ENCODE peak calls at places on chromosomes 16 and 17, in six cellular contexts. J is CD8-positive, alpha-beta T cell; Q is A549; B is hepatocyte; X is aorta; E is IMR-90. Y is an unnamed sample. For H3K9me3, the result is how much of the 10 kb centered on the place peaks cover.

GRCh38 chr17:81254955-81255717 is 16.0 kb downstream of the NDUFAF8 start:
- DNase-seq in J (no peak), Q (peak), B (peak), X (peak), E (peak), Y (peak)

GRCh38 chr16:29028457-29029167 is 43.8 kb downstream of the LAT start:
- DNase-seq in J (no peak), Q (no peak), B (no peak), X (peak), E (no peak), Y (peak)

GRCh38 chr16:65005696-65006095 is 116.2 kb downstream of the CDH11 start:
- DNase-seq in J (no peak), Q (no peak), B (no peak), X (no peak), E (peak), Y (no peak)

GRCh38 chr17:46270032-46270431 is 24.9 kb upstream of the LRRC37A start:
- DNase-seq in J (no peak), Q (no peak), B (no peak), X (no peak), E (no peak), Y (peak)

GRCh38 chr17:80146121-80147034 is 550 bp downstream of the EIF4A3 start:
- DNase-seq in J (peak), Q (no peak), B (no peak), X (no peak), E (peak), Y (peak)

GRCh38 chr17:50144845-50145531 is 5.5 kb downstream of the PPP1R9B start:
- DNase-seq in J (no peak), Q (no peak), B (no peak), X (no peak), E (no peak), Y (no peak)

GRCh38 chr16:26335236-26335809 is 643.6 kb downstream of the HS3ST4 start:
- DNase-seq in J (no peak), Q (no peak), B (no peak), X (no peak), E (no peak), Y (no peak)

GRCh38 chr17:45889579-45889978 is 4.8 kb upstream of the MAPT start:
- DNase-seq in J (no peak), Q (no peak), B (no peak), X (no peak), E (no peak), Y (peak)

GRCh38 chr16:57266531-57267268 is 17.8 kb downstream of the PLLP start:
- DNase-seq in J (peak), Q (no peak), B (no peak), X (peak), E (no peak), Y (no peak)

GRCh38 chr17:48290378-48290777 is 139.6 kb downstream of the SKAP1 start:
- DNase-seq in J (no peak), Q (no peak), B (no peak), X (no peak), E (no peak), Y (no peak)

GRCh38 chr17:77909236-77909635 is 49.3 kb upstream of the TNRC6C start:
- DNase-seq in J (no peak), Q (no peak), B (no peak), X (peak), E (no peak), Y (peak)

GRCh38 chr17:9644910-9645751 is at the start of gene USP43:
- DNase-seq in J (no peak), Q (peak), B (peak), X (no peak), E (no peak), Y (peak)

GRCh38 chr17:72843591-72843990 is 248.9 kb downstream of the SLC39A11 start:
- DNase-seq in J (no peak), Q (no peak), B (peak), X (no peak), E (no peak), Y (no peak)

GRCh38 chr16:21076186-21076883 is 74.3 kb downstream of the DNAH3 start:
- DNase-seq in J (no peak), Q (no peak), B (peak), X (no peak), E (no peak), Y (no peak)

GRCh38 chr17:10805911-10806310 is 2.0 kb upstream of the TMEM238L start:
- DNase-seq in J (no peak), Q (no peak), B (no peak), X (no peak), E (no peak), Y (no peak)

GRCh38 chr17:48048321-48049140 is at the start of gene NFE2L1:
- DNase-seq in J (peak), Q (peak), B (peak), X (peak), E (peak), Y (peak)

GRCh38 chr17:45088741-45089140 is 27.6 kb downstream of the NMT1 start:
- DNase-seq in J (no peak), Q (no peak), B (no peak), X (no peak), E (no peak), Y (no peak)

GRCh38 chr16:65120811-65121721 is 797 bp downstream of the CDH11 start:
- DNase-seq in J (no peak), Q (no peak), B (peak), X (peak), E (peak), Y (peak)

GRCh38 chr17:47792979-47793378 is 28.6 kb downstream of the OSBPL7 start:
- DNase-seq in J (no peak), Q (no peak), B (no peak), X (no peak), E (no peak), Y (no peak)

GRCh38 chr17:66255112-66255511 is 25.9 kb upstream of the APOH start:
- DNase-seq in J (peak), Q (no peak), B (peak), X (no peak), E (peak), Y (no peak)

GRCh38 chr17:82497483-82498405 is 21.8 kb upstream of the FOXK2 start:
- DNase-seq in J (peak), Q (no peak), B (peak), X (peak), E (peak), Y (peak)
- H3K4me3 ChIP-seq in J (peak), Q (peak), B (peak), X (peak), E (peak), Y (peak)

GRCh38 chr16:3311496-3311895 is 6.2 kb downstream of the ZNF75A start:
- DNase-seq in J (no peak), Q (no peak), B (no peak), X (no peak), E (no peak), Y (no peak)

GRCh38 chr16:3321802-3322201 is 16.5 kb downstream of the ZNF75A start:
- DNase-seq in J (no peak), Q (no peak), B (no peak), X (no peak), E (no peak), Y (no peak)

DNA sequence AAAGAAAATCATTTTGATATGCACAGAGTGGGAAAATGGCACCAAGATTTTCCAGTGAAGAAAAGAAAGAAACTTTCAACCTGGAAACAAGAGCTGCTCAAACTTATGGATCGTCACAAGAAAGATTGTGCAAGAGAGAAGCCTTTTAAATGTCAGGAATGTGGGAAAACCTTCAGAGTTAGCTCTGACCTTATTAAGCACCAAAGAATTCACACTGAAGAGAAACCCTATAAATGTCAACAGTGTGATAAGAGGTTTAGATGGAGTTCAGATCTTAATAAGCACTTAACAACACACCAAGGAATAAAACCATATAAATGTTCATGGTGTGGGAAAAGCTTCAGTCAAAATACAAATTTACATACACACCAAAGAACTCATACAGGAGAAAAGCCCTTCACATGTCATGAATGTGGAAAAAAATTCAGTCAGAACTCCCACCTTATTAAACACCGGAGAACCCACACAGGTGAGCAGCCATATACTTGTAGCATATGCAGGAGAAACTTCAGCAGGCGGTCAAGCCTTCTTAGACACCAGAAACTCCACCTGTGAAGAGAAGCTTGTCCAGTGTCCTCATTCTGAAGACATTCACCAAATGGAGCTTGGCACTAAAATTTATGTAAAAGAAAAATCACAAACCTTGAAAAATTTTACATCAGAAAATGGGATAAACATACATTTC is 12.2 kb downstream of the ZNF75A start:
- DNase-seq in J (no peak), Q (no peak), B (no peak), X (no peak), E (peak), Y (no peak)
- H3K9me3 ChIP-seq in J (half or more), Q (half or more), B (half or more), X (under half), E (half or more), Y (half or more)

DNA sequence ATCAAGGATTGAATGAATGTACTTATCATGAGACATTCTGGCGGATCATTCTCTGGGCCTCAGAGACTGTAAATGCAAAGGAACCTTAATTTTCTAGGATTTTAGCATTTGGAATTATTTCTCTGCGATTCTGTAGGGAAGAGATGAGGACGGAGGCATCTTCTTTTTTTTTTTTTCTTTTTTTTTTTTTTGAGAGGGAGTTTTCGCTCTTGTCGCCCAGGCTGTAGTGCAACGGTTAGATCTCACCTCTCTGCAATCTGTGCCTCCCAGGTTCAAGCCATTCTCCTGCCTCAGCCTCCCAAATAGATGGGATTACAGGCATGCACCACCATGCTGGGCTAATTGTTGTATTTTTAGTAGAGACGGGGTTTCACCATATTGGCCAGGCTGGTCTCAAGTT is 2.1 kb downstream of the ITGAL start:
- DNase-seq in J (no peak), Q (no peak), B (no peak), X (no peak), E (no peak), Y (no peak)
- H3K4me3 ChIP-seq in J (peak), Q (no peak), B (no peak), X (no peak), E (no peak), Y (no peak)

DNA sequence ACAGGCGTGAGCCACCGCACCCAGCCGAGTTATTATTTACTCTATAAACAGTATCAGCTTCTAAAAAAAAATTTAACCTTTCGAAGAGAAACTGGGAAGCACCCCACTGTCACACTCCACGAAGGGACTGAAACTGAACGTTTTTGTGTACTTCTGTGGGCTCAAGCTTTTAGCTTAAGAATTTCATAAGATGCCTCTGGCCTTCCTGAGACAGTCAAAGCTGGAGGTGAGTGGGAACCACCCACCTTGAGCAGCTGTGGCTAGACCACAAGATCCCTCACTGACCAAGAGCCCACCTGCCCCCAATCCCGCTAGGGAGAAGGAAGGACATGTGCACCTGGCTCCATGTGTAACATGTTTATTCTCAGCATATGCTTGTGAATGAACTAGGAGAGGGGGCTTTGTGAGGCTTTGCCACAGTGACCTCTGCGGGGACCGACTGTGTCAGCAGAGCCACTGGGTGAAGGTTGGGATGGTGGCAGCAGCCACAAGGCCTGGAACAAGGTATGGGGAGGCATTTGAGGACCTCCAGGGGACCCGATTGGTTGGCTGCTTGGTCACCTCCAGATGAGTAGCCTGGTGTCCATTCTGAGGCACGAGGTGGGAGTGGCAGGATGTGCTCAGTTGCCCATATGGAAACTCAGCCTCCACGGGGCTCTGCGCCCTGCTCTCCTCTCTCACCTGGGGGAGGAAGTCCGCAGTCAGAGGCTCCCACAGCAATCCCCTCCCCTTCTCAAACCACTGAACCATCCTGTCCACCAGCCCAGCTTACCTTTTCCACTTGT is 4.8 kb downstream of the DPEP3 start:
- DNase-seq in J (no peak), Q (no peak), B (no peak), X (no peak), E (no peak), Y (no peak)
- H3K9me3 ChIP-seq in J (under half), Q (under half), B (under half), X (under half), E (under half), Y (under half)